ENCODE peak calls at places on chromosomes 5 and 9, in ten cellular contexts. K is PC-3; N is CD4-positive, alpha-beta memory T cell; D is stomach; A is A673; F is mammary epithelial cell; L is thoracic aorta; X is cardiac muscle cell; P is thyroid gland; Z is esophagus squamous epithelium. S is an unnamed sample. For H3K4me1, the result is how much of the 10 kb centered on the place peaks cover.

GRCh38 chr5:54881286-54882005 is 103.9 kb downstream of the ESM1 start:
- DNase-seq in P (no peak), L (no peak), X (no peak), D (no peak), F (peak), A (no peak), K (peak), Z (no peak), N (no peak), S (no peak)

GRCh38 chr5:104172976-104173375 is 610.4 kb upstream of the NUDT12 start:
- DNase-seq in D (no peak), P (no peak), X (no peak), N (no peak), Z (no peak), A (peak), F (no peak), L (no peak), K (no peak), S (no peak)

GRCh38 chr5:2158767-2159166 is 276.0 kb upstream of the IRX4 start:
- DNase-seq in D (no peak), K (no peak), A (no peak), X (no peak), Z (no peak), N (no peak), F (peak), P (no peak), L (no peak), S (no peak)

GRCh38 chr5:43354774-43355173 is 41.6 kb upstream of the HMGCS1 start:
- DNase-seq in D (no peak), Z (no peak), N (no peak), X (no peak), L (no peak), F (peak), P (no peak), A (no peak), K (no peak), S (no peak)

GRCh38 chr5:132221781-132222648 is 5.6 kb downstream of the P4HA2 start:
- DNase-seq in A (no peak), D (no peak), F (no peak), Z (no peak), P (no peak), N (no peak), K (no peak), L (peak), X (peak), S (peak)

GRCh38 chr5:92613546-92613945 is 967.5 kb downstream of the NR2F1-AS1 start:
- DNase-seq in F (peak), A (no peak), K (peak), N (no peak), Z (no peak), D (no peak), P (no peak), L (no peak), X (peak), S (no peak)

GRCh38 chr5:77418601-77419591 is 73.2 kb downstream of the WDR41 start:
- DNase-seq in D (no peak), A (peak), X (no peak), K (peak), F (peak), P (no peak), L (peak), Z (no peak), N (no peak), S (no peak)

GRCh38 chr5:88646866-88647265 is 236.1 kb downstream of the MEF2C start:
- DNase-seq in X (no peak), Z (no peak), F (no peak), N (no peak), D (no peak), K (no peak), L (no peak), P (no peak), A (no peak), S (no peak)

GRCh38 chr9:114484854-114485443 is 20.3 kb downstream of the WHRN start:
- DNase-seq in P (no peak), Z (no peak), K (peak), D (no peak), X (peak), A (no peak), F (peak), N (no peak), L (no peak), S (no peak)

GRCh38 chr5:142871056-142871879 is 101.1 kb downstream of the ARHGAP26 start:
- DNase-seq in F (peak), K (no peak), P (peak), L (no peak), A (no peak), N (no peak), X (no peak), Z (no peak), D (peak), S (no peak)

GRCh38 chr9:124486778-124487490 is 20.3 kb downstream of the NR5A1 start:
- DNase-seq in D (no peak), X (no peak), L (no peak), P (no peak), A (no peak), Z (no peak), F (no peak), K (no peak), N (no peak), S (no peak)

GRCh38 chr9:11431490-11431889 is 818.7 kb upstream of the PTPRD start:
- DNase-seq in L (no peak), P (no peak), A (no peak), F (no peak), N (no peak), D (no peak), K (no peak), X (no peak), Z (no peak), S (no peak)
- H3K4me1 ChIP-seq in L (under half), P (under half), A (under half), F (under half), N (under half), D (under half), K (under half), X (under half), Z (under half), S (under half)

DNA sequence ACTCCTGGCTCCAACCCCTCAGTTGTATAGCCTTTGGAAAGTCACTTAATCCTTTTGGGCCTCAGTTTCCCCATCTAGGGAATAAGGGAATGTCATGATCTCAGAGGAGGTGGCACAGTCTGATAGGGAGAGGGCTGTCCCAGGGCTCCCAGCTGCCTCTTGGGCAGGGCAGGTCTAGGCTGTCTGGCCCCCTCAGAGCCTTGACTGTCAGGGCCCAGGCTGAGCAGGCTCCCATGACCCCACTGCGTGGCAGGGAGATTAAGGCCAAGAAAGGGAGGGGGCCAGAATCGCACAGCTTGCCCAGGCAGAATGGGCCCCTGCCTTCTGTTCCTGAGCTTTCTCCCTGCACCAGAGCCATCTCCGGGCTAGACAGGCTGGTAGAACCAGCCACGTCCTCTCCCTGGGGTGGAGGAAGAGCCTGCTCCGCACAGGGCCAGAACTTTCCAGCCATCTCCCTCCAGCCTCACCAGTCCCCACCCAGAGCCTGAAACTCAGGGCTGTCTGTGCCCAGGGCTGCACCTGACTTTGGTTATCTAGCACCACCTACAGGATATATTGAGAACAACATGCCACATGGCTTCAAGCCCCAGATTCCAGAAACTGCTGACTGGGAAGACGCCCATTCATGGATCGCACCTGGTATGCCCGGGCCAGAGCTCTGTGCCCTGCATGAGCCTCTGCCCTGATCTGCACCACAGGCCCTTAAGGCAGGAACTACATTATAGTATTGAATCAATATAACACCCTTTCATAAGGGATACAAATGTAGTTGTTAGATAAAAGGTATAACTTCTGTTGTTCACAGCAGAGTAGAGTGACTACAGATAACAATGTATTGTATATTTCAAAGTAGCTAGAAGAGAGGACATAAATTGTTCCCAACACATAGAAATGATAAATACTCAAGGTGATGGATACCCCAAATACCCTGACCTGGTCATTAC is 32.0 kb downstream of the NAIF1 start:
- DNase-seq in F (peak), L (no peak), N (peak), X (peak), A (peak), P (peak), Z (no peak), K (peak), D (peak), S (peak)
- H3K27ac ChIP-seq in F (no peak), L (no peak), N (peak), X (no peak), A (no peak), P (no peak), Z (peak), K (no peak), D (peak), S (no peak)

DNA sequence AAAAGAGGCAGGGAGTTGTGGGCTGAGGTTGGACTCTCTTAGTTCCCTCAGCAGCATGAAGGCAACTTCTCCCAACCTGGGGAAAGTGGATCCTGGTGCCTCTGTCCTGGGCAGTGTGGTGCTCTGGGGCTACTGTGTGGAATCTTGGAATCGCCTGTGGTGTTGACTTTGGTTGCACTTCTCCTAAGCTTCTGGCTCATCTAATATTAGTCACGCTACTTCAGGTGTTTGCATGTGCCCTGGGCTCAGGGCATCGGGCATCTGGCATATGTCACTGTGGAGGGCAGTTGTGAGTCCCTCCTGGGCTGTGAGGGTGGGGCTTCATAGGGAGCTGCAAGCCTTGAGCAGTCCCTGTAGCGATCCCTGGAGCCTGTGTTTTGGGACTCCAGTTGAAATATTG is 32.4 kb downstream of the STXBP1 start:
- DNase-seq in L (no peak), Z (no peak), K (no peak), F (no peak), X (no peak), A (no peak), D (no peak), P (peak), N (no peak), S (no peak)
- H3K4me3 ChIP-seq in L (no peak), Z (no peak), K (no peak), F (no peak), X (no peak), A (no peak), D (no peak), P (no peak), N (no peak), S (no peak)

GRCh38 chr5:74083096-74083495 is 457.1 kb downstream of the ARHGEF28 start:
- DNase-seq in F (no peak), L (no peak), D (no peak), A (no peak), Z (no peak), X (no peak), K (no peak), P (no peak), N (no peak), S (no peak)

GRCh38 chr5:74081126-74081525 is 455.1 kb downstream of the ARHGEF28 start:
- DNase-seq in L (no peak), Z (no peak), F (no peak), N (no peak), A (no peak), D (no peak), K (no peak), X (no peak), P (no peak), S (no peak)

GRCh38 chr5:74085186-74085585 is 459.2 kb downstream of the ARHGEF28 start:
- DNase-seq in D (no peak), K (peak), X (no peak), L (no peak), A (no peak), P (no peak), F (peak), N (no peak), Z (no peak), S (no peak)

GRCh38 chr5:74080157-74080556 is 454.2 kb downstream of the ARHGEF28 start:
- DNase-seq in F (no peak), Z (no peak), N (no peak), P (no peak), L (no peak), X (no peak), D (no peak), K (no peak), A (no peak), S (no peak)

DNA sequence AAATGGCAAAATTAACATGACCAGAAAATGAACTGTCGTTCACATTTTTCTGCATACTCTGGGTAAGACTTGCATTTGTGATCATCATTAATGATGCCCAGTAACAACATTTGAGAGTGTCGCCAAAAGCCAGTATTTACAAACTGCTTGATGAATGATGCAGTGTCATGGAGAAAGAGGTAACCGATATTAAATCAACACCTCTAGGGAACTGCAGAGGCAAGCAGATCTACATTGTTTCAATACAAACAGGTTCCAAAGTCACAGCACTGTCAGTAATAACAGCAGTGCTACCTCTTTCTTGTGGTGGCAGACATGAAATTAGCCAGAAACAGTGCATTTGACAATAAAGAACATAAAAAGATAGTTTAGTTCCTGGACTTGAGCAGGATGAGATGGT is 456.5 kb downstream of the ARHGEF28 start:
- DNase-seq in P (no peak), Z (no peak), L (no peak), K (no peak), D (no peak), X (no peak), A (no peak), N (no peak), F (no peak), S (no peak)
- H3K4me1 ChIP-seq in P (under half), Z (under half), L (under half), K (under half), D (under half), X (under half), A (under half), N (under half), F (under half), S (under half)

GRCh38 chr5:32147236-32147635 is 26.9 kb downstream of the GOLPH3 start:
- DNase-seq in N (no peak), X (peak), K (no peak), Z (no peak), F (no peak), D (no peak), L (no peak), A (no peak), P (no peak), S (no peak)
- H3K27ac ChIP-seq in N (no peak), X (peak), K (no peak), Z (no peak), F (no peak), D (no peak), L (no peak), A (no peak), P (no peak), S (no peak)

DNA sequence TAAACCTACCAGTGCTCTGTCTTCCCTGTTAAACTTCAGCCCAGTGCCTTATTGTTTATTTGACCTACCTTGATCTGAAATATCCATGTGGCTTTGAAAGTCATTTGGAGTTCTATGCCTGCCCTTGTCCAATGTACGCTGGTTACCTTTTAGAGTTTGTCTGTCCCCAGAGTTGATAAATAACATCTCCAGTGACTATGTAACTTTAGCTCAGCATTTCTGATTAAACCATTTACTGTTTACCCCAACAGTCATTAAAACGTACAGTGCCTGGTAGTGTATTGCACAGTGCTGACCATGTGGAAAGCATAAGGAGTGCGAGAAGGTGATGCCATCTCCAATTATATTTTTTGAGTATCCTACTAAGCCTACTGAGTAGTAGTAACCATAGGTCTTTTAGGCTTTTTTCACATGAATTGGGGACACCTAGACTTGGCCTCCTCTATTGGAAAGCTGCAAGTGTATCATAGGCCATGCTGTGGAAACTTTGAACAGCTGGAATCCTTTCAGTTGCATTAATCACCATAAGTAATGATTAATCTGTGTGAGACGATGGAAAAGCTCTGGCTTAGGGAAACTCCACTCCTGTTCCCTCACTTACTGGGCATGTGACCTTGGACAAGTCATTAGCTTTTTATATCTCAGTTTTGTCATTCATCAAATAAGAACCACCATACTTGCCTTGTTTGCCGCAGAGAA is 93.5 kb downstream of the MAST4 start:
- DNase-seq in N (no peak), Z (no peak), X (no peak), A (no peak), D (no peak), P (no peak), F (no peak), K (no peak), L (no peak), S (no peak)
- H3K4me3 ChIP-seq in N (no peak), Z (no peak), X (no peak), A (no peak), D (no peak), P (no peak), F (no peak), K (no peak), L (no peak), S (no peak)

DNA sequence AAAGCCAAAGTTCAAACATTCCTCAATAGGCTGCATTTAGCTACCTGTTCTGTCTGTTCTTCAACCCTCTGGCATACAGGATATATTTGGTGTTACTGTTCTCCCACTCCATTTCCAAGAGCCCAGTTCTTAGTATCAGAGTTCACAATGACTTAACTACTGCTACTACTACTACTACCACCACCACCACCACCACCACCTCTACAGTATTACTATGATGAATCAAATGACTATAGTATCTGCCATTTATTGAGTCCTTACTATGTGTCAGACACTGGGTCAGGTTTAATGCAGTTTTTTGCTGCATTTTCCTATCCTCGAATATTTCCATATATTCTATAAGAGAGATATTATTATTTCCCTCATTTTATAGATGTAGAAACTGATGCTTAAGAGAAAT is 937 bp upstream of the CD180 start:
- DNase-seq in L (no peak), X (no peak), P (no peak), Z (no peak), D (no peak), K (no peak), N (no peak), A (no peak), F (no peak), S (no peak)
- H3K4me1 ChIP-seq in L (under half), X (under half), P (under half), Z (under half), D (under half), K (under half), N (under half), A (under half), F (under half), S (under half)